ENCODE peak calls at places on chromosomes 1 and 21, in nine cellular contexts. One of them, this sample, is unnamed.

GRCh38 chr21:44253832-44254700 is 7.6 kb downstream of the DNMT3L start:
- DNase-seq in GM13977: no peak
- DNase-seq in fibroblast of lung: no peak
- DNase-seq in GM10248: no peak
- DNase-seq in AG10803: no peak
- DNase-seq in kidney epithelial cell: no peak
- DNase-seq in cardiac fibroblast: no peak
- DNase-seq in endodermal cell: no peak
- DNase-seq in mucosa of descending colon: peak
- DNase-seq in this sample: no peak

GRCh38 chr1:205144751-205145150 is 23.0 kb upstream of the RBBP5 start:
- DNase-seq in fibroblast of lung: peak
- DNase-seq in GM10248: no peak
- DNase-seq in endodermal cell: no peak
- DNase-seq in kidney epithelial cell: no peak
- DNase-seq in mucosa of descending colon: no peak
- DNase-seq in AG10803: peak
- DNase-seq in GM13977: no peak
- DNase-seq in cardiac fibroblast: peak
- DNase-seq in this sample: peak

GRCh38 chr1:247749870-247750269 is 1.9 kb upstream of the OR14A2 start:
- DNase-seq in cardiac fibroblast: no peak
- DNase-seq in GM13977: no peak
- DNase-seq in kidney epithelial cell: no peak
- DNase-seq in mucosa of descending colon: no peak
- DNase-seq in fibroblast of lung: no peak
- DNase-seq in GM10248: no peak
- DNase-seq in AG10803: no peak
- DNase-seq in endodermal cell: no peak
- DNase-seq in this sample: no peak

GRCh38 chr1:221991221-221991620 is 249.3 kb upstream of the DUSP10 start:
- DNase-seq in fibroblast of lung: peak
- DNase-seq in kidney epithelial cell: no peak
- DNase-seq in GM10248: no peak
- DNase-seq in endodermal cell: no peak
- DNase-seq in mucosa of descending colon: no peak
- DNase-seq in GM13977: no peak
- DNase-seq in cardiac fibroblast: peak
- DNase-seq in AG10803: peak
- DNase-seq in this sample: peak

GRCh38 chr1:245245021-245245667 is 90.4 kb downstream of the KIF26B start:
- DNase-seq in mucosa of descending colon: peak
- DNase-seq in GM13977: no peak
- DNase-seq in fibroblast of lung: no peak
- DNase-seq in endodermal cell: peak
- DNase-seq in kidney epithelial cell: no peak
- DNase-seq in cardiac fibroblast: no peak
- DNase-seq in AG10803: no peak
- DNase-seq in GM10248: no peak
- DNase-seq in this sample: no peak

GRCh38 chr21:25421327-25422028 is 185.8 kb downstream of the MRPL39 start:
- DNase-seq in fibroblast of lung: peak
- DNase-seq in mucosa of descending colon: no peak
- DNase-seq in AG10803: peak
- DNase-seq in GM13977: peak
- DNase-seq in kidney epithelial cell: peak
- DNase-seq in endodermal cell: peak
- DNase-seq in cardiac fibroblast: peak
- DNase-seq in GM10248: peak
- DNase-seq in this sample: peak

GRCh38 chr1:168396940-168397680 is 116.4 kb downstream of the TBX19 start:
- DNase-seq in mucosa of descending colon: no peak
- DNase-seq in cardiac fibroblast: no peak
- DNase-seq in endodermal cell: no peak
- DNase-seq in kidney epithelial cell: no peak
- DNase-seq in GM10248: no peak
- DNase-seq in AG10803: no peak
- DNase-seq in fibroblast of lung: no peak
- DNase-seq in GM13977: no peak
- DNase-seq in this sample: no peak

GRCh38 chr1:183824295-183824694 is 19.4 kb downstream of the RGL1 start:
- DNase-seq in endodermal cell: no peak
- DNase-seq in mucosa of descending colon: no peak
- DNase-seq in fibroblast of lung: no peak
- DNase-seq in GM13977: no peak
- DNase-seq in cardiac fibroblast: no peak
- DNase-seq in GM10248: no peak
- DNase-seq in kidney epithelial cell: no peak
- DNase-seq in AG10803: no peak
- DNase-seq in this sample: no peak

GRCh38 chr1:38115682-38116187 is 69.1 kb upstream of the POU3F1 start:
- DNase-seq in kidney epithelial cell: no peak
- DNase-seq in fibroblast of lung: no peak
- DNase-seq in cardiac fibroblast: no peak
- DNase-seq in endodermal cell: no peak
- DNase-seq in GM13977: no peak
- DNase-seq in mucosa of descending colon: no peak
- DNase-seq in GM10248: no peak
- DNase-seq in AG10803: no peak
- DNase-seq in this sample: no peak

GRCh38 chr21:44916965-44917364 is 3.7 kb downstream of the ITGB2 start:
- DNase-seq in fibroblast of lung: peak
- DNase-seq in AG10803: no peak
- DNase-seq in GM10248: no peak
- DNase-seq in kidney epithelial cell: no peak
- DNase-seq in GM13977: no peak
- DNase-seq in endodermal cell: no peak
- DNase-seq in mucosa of descending colon: no peak
- DNase-seq in cardiac fibroblast: no peak
- DNase-seq in this sample: no peak

GRCh38 chr21:31781737-31782136 is 49.8 kb upstream of the SCAF4 start:
- DNase-seq in GM10248: no peak
- DNase-seq in mucosa of descending colon: no peak
- DNase-seq in kidney epithelial cell: no peak
- DNase-seq in AG10803: peak
- DNase-seq in GM13977: no peak
- DNase-seq in fibroblast of lung: peak
- DNase-seq in endodermal cell: no peak
- DNase-seq in cardiac fibroblast: peak
- DNase-seq in this sample: peak

DNA sequence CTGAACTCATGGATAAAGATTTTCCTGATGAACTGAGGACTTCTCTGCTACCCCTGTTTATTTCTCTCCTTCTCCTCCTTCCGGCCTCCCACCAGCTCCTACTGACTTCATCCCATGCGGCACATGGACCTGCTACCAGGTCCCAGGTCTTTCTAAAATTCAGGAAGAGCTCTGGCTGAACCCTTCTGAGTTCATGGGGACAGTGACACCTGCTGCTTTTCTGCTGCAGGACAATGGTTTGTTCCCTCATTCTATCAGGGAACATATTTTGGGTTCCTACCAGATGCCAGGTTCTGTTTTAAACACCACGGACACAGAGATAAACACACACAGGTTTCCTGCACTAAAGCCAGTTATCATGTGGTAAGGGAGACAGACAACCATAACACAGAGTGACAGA is 114.1 kb upstream of the RAB4A start:
- DNase-seq in kidney epithelial cell: no peak
- DNase-seq in AG10803: no peak
- DNase-seq in mucosa of descending colon: no peak
- DNase-seq in GM10248: no peak
- DNase-seq in GM13977: no peak
- DNase-seq in cardiac fibroblast: peak
- DNase-seq in endodermal cell: peak
- DNase-seq in fibroblast of lung: no peak
- DNase-seq in this sample: no peak
- TF ChIP-seq CTCF in kidney epithelial cell: no peak
- TF ChIP-seq CTCF in AG10803: peak
- TF ChIP-seq CTCF in mucosa of descending colon: no peak
- TF ChIP-seq CTCF in GM10248: peak
- TF ChIP-seq CTCF in GM13977: peak
- TF ChIP-seq CTCF in cardiac fibroblast: no peak
- TF ChIP-seq CTCF in endodermal cell: peak
- TF ChIP-seq CTCF in fibroblast of lung: peak
- TF ChIP-seq CTCF in this sample: peak

GRCh38 chr1:248873993-248874671 is 15.2 kb upstream of the ZNF692 start:
- DNase-seq in GM13977: peak
- DNase-seq in AG10803: no peak
- DNase-seq in GM10248: peak
- DNase-seq in cardiac fibroblast: no peak
- DNase-seq in fibroblast of lung: peak
- DNase-seq in mucosa of descending colon: peak
- DNase-seq in kidney epithelial cell: no peak
- DNase-seq in endodermal cell: peak
- DNase-seq in this sample: no peak
- TF ChIP-seq CTCF in GM13977: no peak
- TF ChIP-seq CTCF in AG10803: no peak
- TF ChIP-seq CTCF in GM10248: no peak
- TF ChIP-seq CTCF in cardiac fibroblast: no peak
- TF ChIP-seq CTCF in fibroblast of lung: no peak
- TF ChIP-seq CTCF in mucosa of descending colon: no peak
- TF ChIP-seq CTCF in kidney epithelial cell: no peak
- TF ChIP-seq CTCF in endodermal cell: no peak
- TF ChIP-seq CTCF in this sample: no peak

DNA sequence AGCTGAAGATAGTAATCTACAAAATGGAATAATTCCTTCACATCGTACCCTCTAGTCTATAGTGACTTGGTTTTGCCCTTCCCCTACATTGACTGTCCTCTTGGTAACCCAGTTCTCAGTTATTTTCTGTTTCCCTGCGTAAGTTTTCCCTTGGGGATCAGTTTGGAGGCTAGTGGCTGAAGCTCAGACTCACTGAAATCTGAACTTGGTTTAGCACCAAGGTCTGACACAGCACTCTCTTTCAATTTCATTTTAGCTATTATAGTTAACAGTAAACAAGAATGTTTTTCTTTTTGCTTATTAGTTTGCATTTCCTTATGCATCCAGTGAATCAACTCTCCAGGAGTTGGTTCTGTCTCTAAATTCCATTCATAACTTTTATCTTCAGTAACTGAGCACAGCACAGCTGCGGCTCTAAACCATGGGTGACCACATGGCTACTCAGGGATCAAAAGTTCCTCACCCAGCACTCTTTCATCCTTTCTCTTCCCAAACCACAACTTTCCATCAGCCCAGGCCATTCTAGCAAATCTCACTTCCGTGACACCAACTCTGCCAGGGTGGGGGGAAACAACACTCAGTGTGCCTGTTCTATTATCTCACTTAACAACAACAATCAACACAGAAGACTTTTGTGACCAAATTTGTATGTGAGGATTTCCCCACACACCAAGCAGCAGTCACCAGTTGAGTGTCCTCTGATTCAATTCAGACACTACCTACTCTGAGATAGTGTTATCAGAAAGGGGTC is 17.6 kb upstream of the IFI6 start:
- DNase-seq in fibroblast of lung: peak
- DNase-seq in kidney epithelial cell: peak
- DNase-seq in GM13977: peak
- DNase-seq in mucosa of descending colon: no peak
- DNase-seq in GM10248: peak
- DNase-seq in endodermal cell: no peak
- DNase-seq in cardiac fibroblast: peak
- DNase-seq in AG10803: peak
- DNase-seq in this sample: peak
- TF ChIP-seq CTCF in fibroblast of lung: no peak
- TF ChIP-seq CTCF in kidney epithelial cell: no peak
- TF ChIP-seq CTCF in GM13977: no peak
- TF ChIP-seq CTCF in mucosa of descending colon: no peak
- TF ChIP-seq CTCF in GM10248: no peak
- TF ChIP-seq CTCF in endodermal cell: no peak
- TF ChIP-seq CTCF in cardiac fibroblast: no peak
- TF ChIP-seq CTCF in AG10803: no peak
- TF ChIP-seq CTCF in this sample: no peak

GRCh38 chr1:118826669-118827068 is 161.5 kb downstream of the TBX15 start:
- DNase-seq in GM13977: no peak
- DNase-seq in fibroblast of lung: no peak
- DNase-seq in AG10803: no peak
- DNase-seq in mucosa of descending colon: no peak
- DNase-seq in cardiac fibroblast: no peak
- DNase-seq in endodermal cell: no peak
- DNase-seq in GM10248: no peak
- DNase-seq in kidney epithelial cell: no peak
- DNase-seq in this sample: no peak
- TF ChIP-seq CTCF in GM13977: no peak
- TF ChIP-seq CTCF in fibroblast of lung: no peak
- TF ChIP-seq CTCF in AG10803: no peak
- TF ChIP-seq CTCF in mucosa of descending colon: no peak
- TF ChIP-seq CTCF in cardiac fibroblast: no peak
- TF ChIP-seq CTCF in endodermal cell: peak
- TF ChIP-seq CTCF in GM10248: no peak
- TF ChIP-seq CTCF in kidney epithelial cell: no peak
- TF ChIP-seq CTCF in this sample: no peak

DNA sequence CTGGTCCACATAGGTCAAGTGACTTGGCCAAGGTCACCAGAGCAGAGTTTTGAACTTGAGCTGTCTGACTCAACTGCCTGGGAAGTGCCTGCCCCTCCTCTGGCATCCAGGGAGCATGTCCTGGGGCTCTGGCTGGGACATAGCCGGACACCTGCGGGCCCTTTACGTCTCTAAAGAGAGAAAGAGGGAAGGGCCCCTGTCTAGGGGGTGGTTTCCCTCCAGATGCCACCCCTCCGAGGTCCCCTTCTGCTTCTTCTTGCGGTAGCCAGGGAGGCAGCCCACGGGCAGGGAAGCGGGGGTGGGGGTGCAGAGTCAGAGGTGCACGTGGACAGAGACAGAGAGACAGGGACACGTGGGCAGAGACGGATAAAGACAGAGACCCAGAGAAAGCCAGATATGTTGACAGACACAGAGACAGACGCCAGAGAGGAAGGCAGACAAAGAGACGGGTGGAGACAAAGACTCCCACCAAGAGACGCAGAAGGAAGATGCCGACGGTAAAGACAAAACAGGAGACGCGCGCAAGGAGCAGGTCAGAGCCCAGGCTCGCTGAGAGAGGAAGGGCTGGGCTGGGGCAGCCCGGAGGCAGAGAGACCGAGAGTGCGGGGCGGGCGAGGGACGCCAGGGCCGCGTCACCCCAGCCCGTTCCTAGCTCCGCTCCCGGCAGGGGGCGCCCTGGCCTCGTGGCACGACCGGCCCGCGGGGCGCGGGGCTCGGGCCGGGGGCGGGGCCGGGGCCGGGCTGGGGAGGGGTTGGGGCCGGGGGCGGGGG is 458 bp upstream of the ALPL start:
- DNase-seq in GM13977: peak
- DNase-seq in cardiac fibroblast: peak
- DNase-seq in fibroblast of lung: peak
- DNase-seq in kidney epithelial cell: no peak
- DNase-seq in endodermal cell: peak
- DNase-seq in mucosa of descending colon: peak
- DNase-seq in AG10803: peak
- DNase-seq in GM10248: peak
- DNase-seq in this sample: no peak
- TF ChIP-seq CTCF in GM13977: peak
- TF ChIP-seq CTCF in cardiac fibroblast: peak
- TF ChIP-seq CTCF in fibroblast of lung: peak
- TF ChIP-seq CTCF in kidney epithelial cell: peak
- TF ChIP-seq CTCF in endodermal cell: peak
- TF ChIP-seq CTCF in mucosa of descending colon: peak
- TF ChIP-seq CTCF in AG10803: peak
- TF ChIP-seq CTCF in GM10248: peak
- TF ChIP-seq CTCF in this sample: peak

This sample was measured in astrocyte of the spinal cord.